ENCODE peak calls at places on chromosome 1, in six cellular contexts. C, R, H, G, T and V are unnamed samples.

GRCh38 chr1:186076006-186076405 is 299.0 kb downstream of the TPR start:
- DNase-seq in G (no peak), T (no peak), H (no peak), C (no peak), R (no peak), V (no peak)

GRCh38 chr1:32963746-32964460 is 706 bp downstream of the RNF19B start:
- DNase-seq in H (no peak), T (peak), R (no peak), G (peak), C (peak), V (peak)

GRCh38 chr1:233614743-233615521 is 1.0 kb downstream of the KCNK1 start:
- DNase-seq in H (no peak), T (no peak), G (no peak), R (no peak), C (no peak), V (no peak)

GRCh38 chr1:111218947-111219346 is 8.6 kb upstream of the CHI3L2 start:
- DNase-seq in C (no peak), H (no peak), R (no peak), G (no peak), T (no peak), V (no peak)

GRCh38 chr1:44251989-44252625 is 38.8 kb downstream of the DMAP1 start:
- DNase-seq in C (no peak), T (no peak), R (no peak), G (no peak), H (peak), V (no peak)

GRCh38 chr1:35097224-35097623 is 18.0 kb downstream of the ZMYM1 start:
- DNase-seq in T (no peak), G (peak), R (no peak), C (no peak), H (no peak), V (no peak)

GRCh38 chr1:158932171-158932570 is 819 bp downstream of the PYHIN1 start:
- DNase-seq in H (no peak), R (no peak), T (no peak), G (no peak), C (no peak), V (no peak)

GRCh38 chr1:18110598-18110939 is 3.0 kb downstream of the IGSF21 start:
- DNase-seq in C (no peak), R (no peak), G (no peak), T (no peak), H (no peak), V (no peak)